ENCODE peak calls at places on chromosome 5, in five cellular contexts. F, Y, L, S and H are unnamed samples. For H3K9me3, the result is how much of the 10 kb centered on the place peaks cover.

GRCh38 chr5:108430931-108431608 is 49.2 kb upstream of the FBXL17 start:
- DNase-seq in F (no peak), Y (no peak), L (no peak), S (no peak), H (no peak)

GRCh38 chr5:119022017-119022745 is 33.8 kb upstream of the DTWD2 start:
- DNase-seq in F (no peak), Y (peak), L (peak), S (no peak), H (no peak)

GRCh38 chr5:127452626-127453025 is 64.8 kb upstream of the PRRC1 start:
- DNase-seq in F (no peak), Y (no peak), L (no peak), S (no peak), H (no peak)

GRCh38 chr5:173152547-173152946 is 8.2 kb downstream of the BNIP1 start:
- DNase-seq in F (no peak), Y (no peak), L (no peak), S (no peak), H (no peak)

GRCh38 chr5:8843766-8844165 is 702.1 kb downstream of the SEMA5A start:
- DNase-seq in F (no peak), Y (peak), L (no peak), S (no peak), H (no peak)

GRCh38 chr5:156929366-156929948 is 33.6 kb downstream of the TIMD4 start:
- DNase-seq in F (no peak), Y (no peak), L (no peak), S (no peak), H (no peak)

GRCh38 chr5:130400091-130400490 is 495.8 kb downstream of the CHSY3 start:
- DNase-seq in F (no peak), Y (no peak), L (no peak), S (no peak), H (no peak)

GRCh38 chr5:98570661-98571181 is 202.7 kb upstream of the RGMB start:
- DNase-seq in F (no peak), Y (peak), L (no peak), S (no peak), H (no peak)

GRCh38 chr5:134600600-134600999 is 32.0 kb downstream of the SAR1B start:
- DNase-seq in F (no peak), Y (no peak), L (no peak), S (no peak), H (no peak)

GRCh38 chr5:50712479-50712878 is 46.0 kb downstream of the PARP8 start:
- DNase-seq in F (no peak), Y (no peak), L (no peak), S (no peak), H (no peak)

GRCh38 chr5:132425009-132425937 is 55.8 kb downstream of the SLC22A5 start:
- DNase-seq in F (no peak), Y (no peak), L (peak), S (no peak), H (peak)

GRCh38 chr5:153429734-153430133 is 60.7 kb upstream of the GRIA1 start:
- DNase-seq in F (no peak), Y (no peak), L (no peak), S (no peak), H (no peak)

GRCh38 chr5:170135796-170136490 is 30.2 kb downstream of the FOXI1 start:
- DNase-seq in F (no peak), Y (no peak), L (no peak), S (no peak), H (no peak)

GRCh38 chr5:173327948-173328895 is at the start of gene STC2:
- DNase-seq in F (peak), Y (peak), L (peak), S (peak), H (peak)

GRCh38 chr5:9852686-9853085 is 222.5 kb upstream of the TAS2R1 start:
- DNase-seq in F (no peak), Y (no peak), L (no peak), S (no peak), H (no peak)

GRCh38 chr5:370311-370958 is 48.9 kb downstream of the AHRR start:
- DNase-seq in F (no peak), Y (no peak), L (no peak), S (no peak), H (peak)

GRCh38 chr5:21711854-21712752 is 1141.0 kb downstream of the CDH12 start:
- DNase-seq in F (no peak), Y (no peak), L (no peak), S (no peak), H (no peak)

GRCh38 chr5:135660826-135661555 is 82.2 kb upstream of the CXCL14 start:
- DNase-seq in F (no peak), Y (peak), L (no peak), S (no peak), H (no peak)

GRCh38 chr5:91126448-91126847 is 256.7 kb downstream of the ARRDC3 start:
- DNase-seq in F (no peak), Y (no peak), L (no peak), S (no peak), H (no peak)

GRCh38 chr5:168736201-168736940 is 157.2 kb upstream of the PANK3 start:
- DNase-seq in F (no peak), Y (no peak), L (no peak), S (no peak), H (no peak)

GRCh38 chr5:137095597-137095996 is 403.5 kb downstream of the SPOCK1 start:
- DNase-seq in F (no peak), Y (no peak), L (no peak), S (no peak), H (no peak)

GRCh38 chr5:86029308-86029707 is 588.4 kb upstream of the COX7C start:
- DNase-seq in F (no peak), Y (no peak), L (no peak), S (no peak), H (no peak)

GRCh38 chr5:74973694-74974093 is 78.7 kb downstream of the GCNT4 start:
- DNase-seq in F (no peak), Y (no peak), L (no peak), S (no peak), H (no peak)

GRCh38 chr5:36180556-36181350 is 28.8 kb downstream of the SKP2 start:
- DNase-seq in F (no peak), Y (no peak), L (no peak), S (no peak), H (no peak)

GRCh38 chr5:180591249-180591887 is at the start of gene SCGB3A1:
- DNase-seq in F (no peak), Y (peak), L (no peak), S (no peak), H (peak)

GRCh38 chr5:11411621-11412020 is 492.6 kb downstream of the CTNND2 start:
- DNase-seq in F (no peak), Y (no peak), L (no peak), S (no peak), H (no peak)

GRCh38 chr5:96896285-96896711 is 20.0 kb downstream of the ERAP2 start:
- DNase-seq in F (no peak), Y (no peak), L (no peak), S (no peak), H (no peak)

GRCh38 chr5:40991168-40991980 is 79.8 kb downstream of the MROH2B start:
- DNase-seq in F (no peak), Y (no peak), L (no peak), S (peak), H (peak)

GRCh38 chr5:1003296-1003937 is 5.2 kb upstream of the NKD2 start:
- DNase-seq in F (peak), Y (no peak), L (no peak), S (peak), H (peak)

GRCh38 chr5:170519500-170519899 is 15.7 kb downstream of the KCNIP1 start:
- DNase-seq in F (no peak), Y (no peak), L (no peak), S (no peak), H (no peak)

GRCh38 chr5:148653271-148653839 is 972 bp downstream of the HTR4 start:
- DNase-seq in F (no peak), Y (peak), L (no peak), S (no peak), H (no peak)

GRCh38 chr5:177426566-177427210 is at the start of gene GRK6:
- DNase-seq in F (peak), Y (no peak), L (peak), S (peak), H (no peak)

GRCh38 chr5:16550316-16550952 is 66.4 kb downstream of the RETREG1 start:
- DNase-seq in F (no peak), Y (peak), L (peak), S (peak), H (no peak)

GRCh38 chr5:156148307-156148706 is 178.7 kb upstream of the SGCD start:
- DNase-seq in F (no peak), Y (no peak), L (no peak), S (no peak), H (no peak)

GRCh38 chr5:135834639-135835529 is at the start of gene SLC25A48:
- DNase-seq in F (peak), Y (peak), L (no peak), S (no peak), H (no peak)

GRCh38 chr5:64914396-64914795 is 145.7 kb downstream of the CWC27 start:
- DNase-seq in F (no peak), Y (no peak), L (no peak), S (no peak), H (no peak)

GRCh38 chr5:137606401-137606800 is 107.3 kb upstream of the SPOCK1 start:
- DNase-seq in F (no peak), Y (no peak), L (no peak), S (no peak), H (no peak)

GRCh38 chr5:37248387-37248969 is 698 bp downstream of the CPLANE1 start:
- DNase-seq in F (no peak), Y (peak), L (no peak), S (peak), H (no peak)

GRCh38 chr5:66337827-66338226 is 193.7 kb downstream of the SREK1 start:
- DNase-seq in F (no peak), Y (peak), L (no peak), S (no peak), H (no peak)

GRCh38 chr5:958701-959571 is 49.7 kb upstream of the NKD2 start:
- DNase-seq in F (no peak), Y (no peak), L (no peak), S (no peak), H (peak)

DNA sequence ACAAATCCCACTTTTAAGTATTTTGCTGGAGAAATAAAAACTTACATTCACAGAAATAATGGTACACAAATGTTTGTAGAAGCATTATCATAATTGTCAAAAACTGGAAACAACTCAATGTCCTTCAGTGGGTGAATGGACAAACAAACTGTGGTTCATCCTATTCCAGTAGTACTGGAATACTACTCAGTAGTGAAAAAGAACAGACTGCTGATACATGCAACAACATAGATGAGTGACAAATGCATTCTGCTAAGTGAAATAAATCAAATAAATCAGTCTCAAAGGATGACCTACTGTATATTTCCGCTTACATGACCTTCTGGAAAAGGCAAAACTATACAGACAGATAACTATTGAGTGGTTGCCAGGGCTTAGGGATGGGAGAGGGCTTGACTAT is 114.1 kb downstream of the ANKRD55 start:
- DNase-seq in F (no peak), Y (no peak), L (no peak), S (no peak), H (no peak)
- H3K27ac ChIP-seq in F (no peak), Y (no peak), L (no peak), S (no peak), H (no peak)

GRCh38 chr5:141175933-141176332 is 1.7 kb upstream of the PCDHB8 start:
- DNase-seq in F (no peak), Y (no peak), L (no peak), S (no peak), H (no peak)

DNA sequence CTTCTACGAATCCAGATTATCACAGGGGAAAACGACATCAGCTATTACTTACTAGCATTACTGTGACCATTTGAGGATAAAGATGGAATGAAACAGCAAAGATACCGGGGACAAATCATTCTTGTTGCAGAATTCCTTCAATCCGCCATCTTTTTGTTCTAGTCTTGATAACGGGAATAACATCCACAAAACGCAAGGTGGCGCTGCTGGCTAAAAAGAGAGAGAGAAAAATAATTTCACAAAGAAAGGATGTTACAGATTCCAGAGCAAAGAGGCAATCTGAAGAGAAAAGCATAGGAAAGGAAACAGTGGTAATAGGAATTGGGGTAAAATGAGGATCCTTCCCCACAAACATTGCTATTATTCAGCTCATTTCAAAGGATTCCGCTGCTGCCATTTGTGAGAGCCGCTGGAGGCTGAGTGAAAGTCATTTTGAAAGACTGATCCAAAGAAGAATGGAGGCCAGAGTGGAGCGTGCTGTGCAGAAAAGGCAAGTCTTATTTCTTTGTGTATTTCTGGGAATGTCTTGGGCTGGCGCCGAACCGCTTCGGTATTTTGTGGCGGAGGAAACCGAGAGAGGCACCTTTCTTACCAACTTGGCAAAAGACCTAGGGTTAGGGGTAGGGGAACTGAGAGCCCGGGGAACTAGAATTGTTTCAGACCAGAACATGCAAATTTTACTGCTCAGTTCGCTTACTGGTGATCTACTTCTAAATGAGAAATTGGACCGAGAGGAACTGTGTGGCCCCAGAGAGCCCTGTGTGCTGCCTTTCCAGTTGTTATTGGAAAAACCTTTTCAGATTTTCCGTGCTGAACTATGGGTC is at the start of gene PCDHB7:
- DNase-seq in F (no peak), Y (peak), L (peak), S (peak), H (no peak)
- H3K4me3 ChIP-seq in F (no peak), Y (no peak), L (no peak), S (no peak), H (no peak)

DNA sequence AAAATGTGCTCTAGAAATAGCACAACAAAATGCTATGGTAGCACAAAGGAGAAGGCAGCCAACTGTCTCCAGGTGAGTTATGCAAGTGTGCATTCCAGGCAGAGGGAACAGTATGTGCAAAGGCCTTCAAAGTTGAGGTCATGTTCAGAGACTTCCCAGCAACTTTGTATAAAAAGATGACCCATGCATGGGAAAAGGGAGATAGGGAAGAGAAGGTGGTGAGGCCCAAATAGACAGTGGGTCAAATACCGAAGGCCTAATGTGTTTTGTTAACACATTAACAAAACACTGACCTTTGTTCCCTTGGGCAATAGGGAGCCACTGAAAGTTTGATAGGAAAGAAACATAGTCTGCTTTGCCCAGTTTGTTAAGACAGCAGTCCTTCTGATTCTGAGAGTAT is 445.3 kb downstream of the EBF1 start:
- DNase-seq in F (no peak), Y (no peak), L (no peak), S (no peak), H (no peak)
- H3K9me3 ChIP-seq in F (under half), Y (under half), L (under half), S (under half), H (under half)

DNA sequence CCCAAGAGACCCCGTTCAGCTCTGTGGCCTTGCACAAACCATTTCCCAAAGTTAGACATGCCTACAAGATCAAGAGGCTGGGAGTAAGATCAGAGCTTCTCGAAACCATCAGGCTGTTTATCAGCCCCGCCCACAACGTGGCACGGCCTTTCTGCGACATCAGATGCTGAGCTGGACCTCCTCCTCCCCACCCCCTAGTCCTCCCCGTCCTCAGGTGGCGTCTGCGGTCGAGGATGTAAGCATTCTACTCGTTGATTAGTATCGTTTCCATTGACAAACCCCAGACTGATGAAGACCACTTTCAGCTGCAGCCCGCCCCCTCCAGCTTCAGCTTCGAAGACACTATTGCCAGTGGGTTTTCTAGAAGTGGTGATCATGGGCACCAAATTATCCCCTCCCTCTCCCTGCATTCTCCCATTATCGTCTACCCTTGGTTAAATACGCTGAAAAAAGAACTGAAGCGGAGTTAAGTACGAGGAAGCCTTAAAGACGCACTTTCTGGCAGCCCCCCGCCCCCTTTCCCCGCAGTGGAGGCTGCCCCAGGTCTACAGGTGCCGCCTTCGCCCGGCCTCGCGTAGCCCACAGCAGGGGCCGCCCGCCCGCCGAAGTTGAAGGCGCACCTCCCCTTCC is 1.1 kb downstream of the PPIC start:
- DNase-seq in F (peak), Y (peak), L (peak), S (peak), H (peak)
- H3K27ac ChIP-seq in F (peak), Y (no peak), L (no peak), S (peak), H (peak)

GRCh38 chr5:77251921-77252320 is 41.4 kb downstream of the PDE8B start:
- DNase-seq in F (no peak), Y (no peak), L (no peak), S (no peak), H (no peak)

GRCh38 chr5:77249475-77249874 is 39.0 kb downstream of the PDE8B start:
- DNase-seq in F (no peak), Y (no peak), L (no peak), S (no peak), H (no peak)
- H3K4me3 ChIP-seq in F (no peak), Y (no peak), L (no peak), S (no peak), H (no peak)

GRCh38 chr5:3384531-3384930 is 211.1 kb upstream of the IRX1 start:
- DNase-seq in F (no peak), Y (no peak), L (no peak), S (no peak), H (peak)
- H3K9me3 ChIP-seq in F (under half), Y (under half), L (under half), S (under half), H (under half)

DNA sequence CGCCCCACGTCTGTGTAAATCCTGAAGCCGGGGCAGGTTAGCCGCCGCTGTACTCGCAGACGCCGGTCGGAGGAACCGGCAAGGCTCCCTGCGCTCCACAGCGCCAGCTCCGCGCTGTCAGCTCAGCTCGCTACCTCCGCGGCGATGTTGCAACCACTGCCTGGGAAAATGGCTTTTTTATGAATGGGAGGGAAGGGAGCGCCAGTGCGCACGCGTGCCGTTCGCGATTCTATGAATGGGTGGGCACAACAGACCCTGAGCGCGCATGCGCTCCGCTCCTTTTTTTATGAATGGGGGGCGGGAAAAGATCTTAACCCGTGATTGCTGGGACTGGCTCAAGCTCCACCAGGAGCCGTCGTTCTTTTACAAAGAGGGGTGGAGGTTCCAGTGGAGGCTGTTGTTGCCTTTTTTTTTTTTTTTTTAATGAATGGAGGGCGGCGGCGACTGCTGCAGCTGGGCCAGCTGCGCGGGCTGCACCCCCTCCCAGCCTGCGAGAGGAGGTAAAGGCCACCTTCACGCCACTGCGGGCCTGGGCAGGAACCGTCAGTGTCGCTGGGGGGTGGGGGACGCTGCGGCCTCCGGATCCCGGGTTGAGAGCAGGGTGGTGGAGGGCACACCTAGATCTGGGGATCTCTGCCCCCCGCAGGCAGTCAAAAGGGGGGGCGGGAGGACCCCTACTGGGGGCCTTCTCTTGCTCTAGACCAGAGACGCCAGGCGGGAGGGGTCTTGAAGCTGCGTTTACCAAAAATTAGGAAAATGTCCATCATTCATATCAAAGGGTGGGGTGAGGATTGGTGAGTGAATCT is at the start of gene SPRY4:
- DNase-seq in F (peak), Y (peak), L (peak), S (peak), H (peak)
- H3K27ac ChIP-seq in F (peak), Y (no peak), L (peak), S (peak), H (peak)